ENCODE peak calls at places on chromosomes 16 and 17, in five cellular contexts. X is transverse colon, U is adrenal gland, C is heart left ventricle, T is cardiac muscle cell. Y is an unnamed sample.

GRCh38 chr16:12171706-12172105 is 195.2 kb downstream of the SNX29 start:
- DNase-seq in C (no peak), X (no peak), T (no peak), U (no peak), Y (no peak)

GRCh38 chr16:86375841-86376240 is 134.5 kb upstream of the FOXF1 start:
- DNase-seq in C (no peak), X (no peak), T (no peak), U (no peak), Y (no peak)

GRCh38 chr17:30831663-30832437 is at the start of gene ATAD5:
- DNase-seq in X (peak), T (peak), C (peak), U (peak), Y (peak)

GRCh38 chr16:627458-628239 is 3.1 kb upstream of the WFIKKN1 start:
- DNase-seq in X (no peak), U (no peak), C (no peak), T (no peak), Y (peak)

GRCh38 chr16:61887903-61888302 is 148.3 kb downstream of the CDH8 start:
- DNase-seq in C (peak), U (no peak), X (no peak), T (peak), Y (no peak)

GRCh38 chr17:80021600-80021999 is 14.1 kb downstream of the TBC1D16 start:
- DNase-seq in U (no peak), T (no peak), X (no peak), C (no peak), Y (no peak)

GRCh38 chr16:4800290-4801041 is 2.0 kb downstream of the ROGDI start:
- DNase-seq in C (peak), T (no peak), U (peak), X (peak), Y (peak)

GRCh38 chr17:54172654-54173316 is 350.1 kb downstream of the KIF2B start:
- DNase-seq in U (no peak), X (no peak), T (peak), C (no peak), Y (no peak)

GRCh38 chr16:55976815-55977214 is 101.6 kb upstream of the CES5A start:
- DNase-seq in C (no peak), U (no peak), X (no peak), T (no peak), Y (no peak)

GRCh38 chr16:1330260-1330914 is 3.1 kb upstream of the BAIAP3 start:
- DNase-seq in T (no peak), U (no peak), C (no peak), X (no peak), Y (no peak)

GRCh38 chr16:83734136-83734535 is 73.6 kb upstream of the HSBP1 start:
- DNase-seq in X (no peak), T (no peak), C (no peak), U (no peak), Y (no peak)

GRCh38 chr17:27218719-27219488 is 75.0 kb upstream of the WSB1 start:
- DNase-seq in C (no peak), T (no peak), U (no peak), X (peak), Y (no peak)

GRCh38 chr16:50173318-50173717 is 20.2 kb downstream of the TENT4B start:
- DNase-seq in C (no peak), X (no peak), U (no peak), T (no peak), Y (no peak)

GRCh38 chr16:49061315-49061714 is 220.3 kb downstream of the CBLN1 start:
- DNase-seq in X (no peak), U (no peak), T (no peak), C (peak), Y (no peak)

GRCh38 chr17:40015005-40015997 is at the start of gene CSF3:
- DNase-seq in X (peak), C (no peak), U (no peak), T (no peak), Y (no peak)

GRCh38 chr17:82863646-82863940 is 23.8 kb upstream of the ZNF750 start:
- DNase-seq in U (no peak), T (peak), X (no peak), C (peak), Y (no peak)

GRCh38 chr16:8962393-8963009 is 1.2 kb downstream of the USP7 start:
- DNase-seq in T (peak), X (peak), C (no peak), U (no peak), Y (peak)

GRCh38 chr17:45367216-45367615 is 50.4 kb upstream of the MAP3K14 start:
- DNase-seq in U (no peak), X (no peak), C (no peak), T (no peak), Y (no peak)

GRCh38 chr17:8585911-8586310 is 44.6 kb downstream of the MYH10 start:
- DNase-seq in C (no peak), U (no peak), X (no peak), T (no peak), Y (no peak)

GRCh38 chr17:72976971-72977767 is 115.3 kb downstream of the SLC39A11 start:
- DNase-seq in X (peak), T (peak), C (peak), U (peak), Y (peak)

GRCh38 chr16:24071990-24072389 is 184.1 kb upstream of the CACNG3 start:
- DNase-seq in U (no peak), T (no peak), X (no peak), C (no peak), Y (no peak)

GRCh38 chr17:51580869-51581268 is 320.5 kb downstream of the UTP18 start:
- DNase-seq in U (no peak), T (no peak), X (no peak), C (no peak), Y (no peak)

GRCh38 chr17:21228111-21228510 is 14.2 kb upstream of the TMEM11 start:
- DNase-seq in C (no peak), X (no peak), U (no peak), T (no peak), Y (no peak)

GRCh38 chr16:20674684-20675487 is 22.6 kb downstream of the ACSM1 start:
- DNase-seq in U (no peak), X (no peak), C (no peak), T (no peak), Y (no peak)

GRCh38 chr16:11413907-11414595 is 68.8 kb downstream of the RMI2 start:
- DNase-seq in U (no peak), C (no peak), X (no peak), T (no peak), Y (no peak)

GRCh38 chr16:85553436-85554113 is 59.5 kb upstream of the GSE1 start:
- DNase-seq in C (peak), T (peak), X (peak), U (peak), Y (peak)

GRCh38 chr17:48612854-48613691 is 2.0 kb downstream of the HOXB8 start:
- DNase-seq in X (peak), T (peak), U (peak), C (no peak), Y (no peak)
- H3K27ac ChIP-seq in X (peak), T (no peak), U (peak), C (no peak), Y (no peak)

DNA sequence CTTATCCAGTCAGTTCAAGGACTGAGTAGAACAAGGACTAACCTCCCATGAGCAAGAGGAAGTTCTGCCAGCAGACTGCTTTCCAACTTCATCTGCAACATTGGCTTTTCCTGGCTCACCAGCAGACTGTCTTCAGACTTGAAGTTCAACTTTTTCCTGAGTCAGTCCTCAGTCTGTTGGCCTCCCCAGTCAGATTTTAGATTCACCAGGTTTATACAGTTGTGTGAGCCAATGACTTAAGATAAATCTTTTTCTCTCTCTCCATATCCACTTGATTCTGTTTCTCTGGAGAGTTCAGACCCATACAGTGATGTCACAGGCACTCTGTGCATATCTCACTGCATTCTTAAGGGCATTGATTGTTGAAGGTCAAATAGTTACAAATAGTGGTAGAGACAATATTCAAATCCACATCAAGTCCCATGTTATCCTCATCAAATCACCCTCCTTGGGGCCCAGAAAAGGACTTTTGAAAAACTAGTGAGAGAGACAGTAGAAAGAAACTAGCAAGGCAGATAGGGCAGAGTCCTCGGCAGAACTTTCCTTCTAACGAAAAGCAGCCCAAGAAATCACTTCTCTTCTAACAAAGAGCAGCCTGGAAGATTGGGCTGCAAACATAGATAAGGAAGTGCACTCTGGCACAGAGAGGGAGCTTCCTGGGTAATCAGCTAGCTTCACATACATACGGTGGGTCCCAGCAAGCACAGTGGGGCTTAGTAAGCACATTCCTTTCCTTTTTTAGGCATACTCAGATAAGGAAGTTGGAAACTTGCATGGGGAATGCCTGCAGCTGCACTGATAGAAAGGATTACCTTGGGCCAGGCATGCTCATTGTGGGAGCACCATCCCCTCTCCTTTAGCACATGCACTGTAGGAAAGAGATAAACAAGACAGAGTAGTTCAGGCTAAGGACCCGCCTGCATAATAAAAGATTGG is 132.3 kb upstream of the FAM20A start:
- DNase-seq in T (peak), X (no peak), U (peak), C (no peak), Y (no peak)
- H3K27ac ChIP-seq in T (peak), X (no peak), U (no peak), C (peak), Y (no peak)

DNA sequence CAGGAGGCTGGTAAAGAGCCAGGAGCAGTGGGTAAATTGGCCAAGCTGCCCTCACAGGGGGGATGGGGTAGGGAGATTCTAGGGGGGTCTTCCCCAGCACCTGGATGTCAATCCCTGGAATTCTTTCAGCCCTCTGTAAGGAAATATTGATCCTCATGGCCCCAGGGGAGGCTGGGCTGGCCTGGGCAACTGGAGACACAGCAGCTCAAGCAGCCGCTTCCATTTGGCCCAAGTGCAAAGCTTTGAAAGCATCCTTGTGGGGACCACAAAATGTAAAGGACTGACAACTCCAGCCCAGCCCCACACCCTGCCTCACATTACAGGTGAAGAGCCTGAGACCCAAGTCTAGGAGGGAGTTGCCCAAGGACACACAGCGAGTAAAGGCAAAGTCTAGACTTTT is 39.4 kb upstream of the MRPS23 start:
- DNase-seq in T (no peak), X (no peak), C (no peak), U (no peak), Y (no peak)
- H3K27ac ChIP-seq in T (no peak), X (peak), C (peak), U (peak), Y (peak)

GRCh38 chr17:77371117-77371887 is 230.5 kb downstream of the SEC14L1 start:
- DNase-seq in U (peak), T (no peak), X (no peak), C (peak), Y (no peak)

GRCh38 chr17:77373298-77374169 is 232.8 kb downstream of the SEC14L1 start:
- DNase-seq in T (no peak), X (peak), C (no peak), U (peak), Y (peak)

GRCh38 chr17:77374170-77374936 is 233.6 kb downstream of the SEC14L1 start:
- DNase-seq in T (peak), U (peak), C (peak), X (peak), Y (peak)

GRCh38 chr17:77371888-77372443 is 231.2 kb downstream of the SEC14L1 start:
- DNase-seq in T (no peak), X (no peak), C (peak), U (no peak), Y (no peak)

DNA sequence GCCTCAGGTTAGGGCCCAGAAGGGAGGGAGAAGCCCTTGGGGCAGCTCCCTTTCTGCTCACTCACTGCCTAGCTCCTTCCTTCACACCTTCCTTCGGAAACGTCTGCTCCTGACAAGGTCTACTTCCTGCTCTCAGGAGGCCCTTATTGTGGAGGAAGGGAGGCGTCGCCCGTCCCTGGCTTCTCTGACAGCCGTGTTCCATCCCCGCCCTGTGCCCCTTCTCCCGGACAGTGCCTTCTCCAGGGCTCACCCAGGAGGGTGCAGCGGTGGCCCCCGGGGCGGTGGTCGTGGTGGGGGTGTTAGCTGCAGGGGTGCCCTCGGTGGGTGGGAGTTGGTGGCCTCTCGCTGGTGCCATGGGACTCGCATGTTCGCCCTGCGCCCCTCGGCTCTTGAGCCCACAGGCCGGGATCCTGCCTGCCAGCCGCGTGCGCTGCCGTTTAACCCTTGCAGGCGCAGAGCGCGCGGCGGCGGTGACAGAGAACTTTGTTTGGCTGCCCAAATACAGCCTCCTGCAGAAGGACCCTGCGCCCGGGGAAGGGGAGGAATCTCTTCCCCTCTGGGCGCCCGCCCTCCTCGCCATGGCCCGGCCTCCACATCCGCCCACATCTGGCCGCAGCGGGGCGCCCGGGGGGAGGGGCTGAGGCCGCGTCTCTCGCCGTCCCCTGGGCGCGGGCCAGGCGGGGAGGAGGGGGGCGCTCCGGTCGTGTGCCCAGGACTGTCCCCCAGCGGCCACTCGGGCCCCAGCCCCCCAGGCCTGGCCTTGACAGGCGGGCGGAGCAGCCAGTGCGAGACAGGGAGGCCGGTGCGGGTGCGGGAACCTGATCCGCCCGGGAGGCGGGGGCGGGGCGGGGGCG is 231.9 kb downstream of the SEC14L1 start:
- DNase-seq in X (peak), U (peak), C (peak), T (peak), Y (peak)
- H3K27ac ChIP-seq in X (peak), U (peak), C (peak), T (peak), Y (peak)

DNA sequence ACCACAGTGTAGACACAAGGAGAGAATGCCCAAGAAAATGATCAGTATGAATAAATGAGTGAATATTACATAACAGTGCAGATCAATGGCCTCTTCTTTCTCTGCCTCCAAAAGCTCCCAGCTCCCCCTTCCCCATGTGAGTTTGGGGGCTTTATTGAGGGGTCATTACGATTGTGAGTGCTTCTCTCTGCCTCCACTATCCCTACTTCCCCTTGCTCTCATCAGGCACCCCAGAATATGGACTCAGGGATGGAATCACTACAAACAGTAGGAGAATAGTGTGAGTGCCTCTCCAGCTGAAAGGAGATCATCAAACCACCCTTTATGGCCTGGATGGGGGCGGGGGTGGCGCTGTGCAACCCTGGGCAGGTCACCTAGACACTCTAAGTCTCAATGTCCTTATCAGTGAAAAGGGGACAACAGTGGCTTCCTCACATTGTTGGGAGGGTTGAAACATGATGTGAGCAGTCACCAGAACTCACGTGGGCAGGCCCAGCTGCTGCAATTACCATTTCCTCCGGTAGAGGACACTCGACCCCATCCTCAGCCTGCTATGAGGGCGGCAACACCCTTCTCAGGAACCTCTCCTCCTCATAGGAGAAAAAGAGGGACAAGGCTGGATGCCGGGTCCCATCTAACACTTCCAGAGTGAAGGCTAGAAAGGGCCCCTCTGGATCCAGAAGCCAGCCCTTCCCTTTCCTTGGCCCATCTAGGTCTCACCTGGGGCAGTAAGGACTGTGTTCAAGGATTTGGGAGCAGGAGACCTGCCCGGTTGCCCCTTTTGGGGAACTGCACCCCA is 2.1 kb upstream of the EPOP start:
- DNase-seq in C (peak), T (peak), U (peak), X (peak), Y (peak)
- H3K27ac ChIP-seq in C (no peak), T (peak), U (no peak), X (no peak), Y (no peak)

GRCh38 chr17:61160789-61161440 is 238.7 kb upstream of the TBX2 start:
- DNase-seq in T (no peak), U (no peak), C (no peak), X (no peak), Y (no peak)

GRCh38 chr17:61164517-61164916 is 235.1 kb upstream of the TBX2 start:
- DNase-seq in T (no peak), U (no peak), C (no peak), X (no peak), Y (no peak)

GRCh38 chr17:61159415-61159814 is 240.2 kb upstream of the TBX2 start:
- DNase-seq in X (no peak), T (no peak), C (no peak), U (no peak), Y (no peak)

GRCh38 chr17:61158372-61158771 is 241.3 kb upstream of the TBX2 start:
- DNase-seq in U (no peak), C (no peak), X (no peak), T (no peak), Y (no peak)

DNA sequence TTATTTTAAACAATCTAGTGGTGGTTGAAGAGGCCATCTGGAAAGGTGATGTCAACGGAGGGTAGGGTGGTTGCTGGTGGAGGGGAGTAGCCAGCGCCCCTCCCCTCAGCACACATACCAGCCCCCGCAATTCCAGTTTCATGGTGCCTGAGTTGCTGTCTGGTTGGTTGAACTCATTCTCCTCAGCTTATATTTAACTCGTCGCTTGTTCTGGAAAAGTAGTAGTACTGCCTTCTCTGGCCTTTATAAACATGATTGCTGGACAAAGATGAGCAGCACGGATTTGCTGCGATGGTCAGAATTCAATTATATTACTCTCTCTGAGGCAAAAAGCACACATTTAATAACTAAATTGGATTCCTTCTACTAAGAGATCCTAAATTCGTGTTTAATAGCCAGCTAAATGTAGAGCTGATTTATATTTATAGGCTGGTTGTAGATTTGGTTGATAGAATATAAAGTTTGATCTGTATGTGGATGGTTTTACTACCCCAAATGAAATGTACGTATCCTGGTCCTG is 238.0 kb upstream of the TBX2 start:
- DNase-seq in X (no peak), C (no peak), T (no peak), U (no peak), Y (no peak)
- H3K27ac ChIP-seq in X (no peak), C (no peak), T (peak), U (no peak), Y (no peak)